ENCODE peak calls at places on chromosomes 7 and 10, in ten cellular contexts. Z is tibial nerve; G is neuronal stem cell; K is CD4-positive, CD25-positive, alpha-beta regulatory T cell; W is heart right ventricle; M is prostate gland; X is tibial artery; V is mammary epithelial cell; R is HepG2; L is endodermal cell. O is an unnamed sample. For H3K27me3, the result is how much of the 10 kb centered on the place peaks cover.

GRCh38 chr7:23804707-23805106 is 94.7 kb downstream of the STK31 start:
- DNase-seq in Z (no peak), G (no peak), K (no peak), W (no peak), M (no peak), X (no peak), V (no peak), R (no peak), L (no peak), O (no peak)

GRCh38 chr7:155538293-155538692 is 8.1 kb downstream of the CNPY1 start:
- DNase-seq in Z (no peak), G (no peak), K (no peak), W (no peak), M (no peak), X (no peak), V (no peak), R (no peak), L (peak), O (no peak)

GRCh38 chr10:99374526-99374925 is 45.4 kb downstream of the CNNM1 start:
- DNase-seq in Z (no peak), G (no peak), K (no peak), W (no peak), M (no peak), X (no peak), V (no peak), R (no peak), L (no peak), O (no peak)

GRCh38 chr7:155791214-155791737 is 21.0 kb downstream of the SHH start:
- DNase-seq in Z (no peak), G (no peak), K (no peak), W (no peak), M (no peak), X (no peak), V (no peak), R (no peak), L (no peak), O (no peak)

GRCh38 chr7:146956323-146956722 is 839.7 kb downstream of the CNTNAP2 start:
- DNase-seq in Z (no peak), G (no peak), K (no peak), W (no peak), M (no peak), X (no peak), V (no peak), R (no peak), L (no peak), O (no peak)

GRCh38 chr7:45224832-45225231 is 67.2 kb downstream of the RAMP3 start:
- DNase-seq in Z (no peak), G (peak), K (no peak), W (no peak), M (no peak), X (no peak), V (no peak), R (no peak), L (peak), O (no peak)

GRCh38 chr10:112022196-112022595 is 161.4 kb downstream of the GPAM start:
- DNase-seq in Z (no peak), G (no peak), K (no peak), W (no peak), M (no peak), X (no peak), V (no peak), R (no peak), L (peak), O (no peak)

GRCh38 chr10:68876246-68876918 is 24.7 kb upstream of the DDX50 start:
- DNase-seq in Z (no peak), G (no peak), K (no peak), W (no peak), M (no peak), X (no peak), V (no peak), R (peak), L (no peak), O (no peak)

GRCh38 chr10:84665883-84666463 is 337.6 kb downstream of the CCSER2 start:
- DNase-seq in Z (no peak), G (no peak), K (peak), W (no peak), M (no peak), X (no peak), V (peak), R (peak), L (peak), O (no peak)

GRCh38 chr10:112953075-112953501 is 3.0 kb downstream of the TCF7L2 start:
- DNase-seq in Z (no peak), G (no peak), K (no peak), W (peak), M (peak), X (peak), V (no peak), R (no peak), L (peak), O (no peak)

GRCh38 chr10:32582946-32583345 is 137.0 kb downstream of the CCDC7 start:
- DNase-seq in Z (no peak), G (no peak), K (no peak), W (no peak), M (no peak), X (no peak), V (no peak), R (no peak), L (no peak), O (no peak)
- H3K27me3 ChIP-seq in Z (under half), G (under half), K (under half), W (under half), M (under half), X (under half), V (under half), R (under half), L (under half), O (under half)

GRCh38 chr10:71312220-71312619 is 6.8 kb upstream of the SLC29A3 start:
- DNase-seq in Z (no peak), G (no peak), K (no peak), W (no peak), M (no peak), X (no peak), V (no peak), R (no peak), L (no peak), O (no peak)

GRCh38 chr10:71314694-71315225 is 4.3 kb upstream of the SLC29A3 start:
- DNase-seq in Z (no peak), G (no peak), K (no peak), W (no peak), M (no peak), X (no peak), V (no peak), R (no peak), L (no peak), O (no peak)

GRCh38 chr10:71314028-71314693 is 4.9 kb upstream of the SLC29A3 start:
- DNase-seq in Z (no peak), G (peak), K (peak), W (peak), M (peak), X (no peak), V (no peak), R (no peak), L (peak), O (no peak)

GRCh38 chr10:71316081-71316785 is 2.8 kb upstream of the SLC29A3 start:
- DNase-seq in Z (no peak), G (no peak), K (no peak), W (no peak), M (no peak), X (no peak), V (no peak), R (no peak), L (no peak), O (no peak)

GRCh38 chr10:71312840-71313789 is 5.9 kb upstream of the SLC29A3 start:
- DNase-seq in Z (peak), G (no peak), K (no peak), W (no peak), M (peak), X (no peak), V (no peak), R (no peak), L (no peak), O (peak)
- H3K27ac ChIP-seq in Z (peak), G (no peak), K (no peak), W (no peak), M (peak), X (no peak), V (no peak), R (no peak), L (no peak), O (no peak)

GRCh38 chr7:26862806-26863205 is 1.6 kb downstream of the SKAP2 start:
- DNase-seq in Z (no peak), G (no peak), K (no peak), W (no peak), M (no peak), X (no peak), V (peak), R (no peak), L (no peak), O (no peak)
- H3K4me3 ChIP-seq in Z (no peak), G (no peak), K (peak), W (no peak), M (no peak), X (no peak), V (peak), R (peak), L (no peak), O (no peak)

DNA sequence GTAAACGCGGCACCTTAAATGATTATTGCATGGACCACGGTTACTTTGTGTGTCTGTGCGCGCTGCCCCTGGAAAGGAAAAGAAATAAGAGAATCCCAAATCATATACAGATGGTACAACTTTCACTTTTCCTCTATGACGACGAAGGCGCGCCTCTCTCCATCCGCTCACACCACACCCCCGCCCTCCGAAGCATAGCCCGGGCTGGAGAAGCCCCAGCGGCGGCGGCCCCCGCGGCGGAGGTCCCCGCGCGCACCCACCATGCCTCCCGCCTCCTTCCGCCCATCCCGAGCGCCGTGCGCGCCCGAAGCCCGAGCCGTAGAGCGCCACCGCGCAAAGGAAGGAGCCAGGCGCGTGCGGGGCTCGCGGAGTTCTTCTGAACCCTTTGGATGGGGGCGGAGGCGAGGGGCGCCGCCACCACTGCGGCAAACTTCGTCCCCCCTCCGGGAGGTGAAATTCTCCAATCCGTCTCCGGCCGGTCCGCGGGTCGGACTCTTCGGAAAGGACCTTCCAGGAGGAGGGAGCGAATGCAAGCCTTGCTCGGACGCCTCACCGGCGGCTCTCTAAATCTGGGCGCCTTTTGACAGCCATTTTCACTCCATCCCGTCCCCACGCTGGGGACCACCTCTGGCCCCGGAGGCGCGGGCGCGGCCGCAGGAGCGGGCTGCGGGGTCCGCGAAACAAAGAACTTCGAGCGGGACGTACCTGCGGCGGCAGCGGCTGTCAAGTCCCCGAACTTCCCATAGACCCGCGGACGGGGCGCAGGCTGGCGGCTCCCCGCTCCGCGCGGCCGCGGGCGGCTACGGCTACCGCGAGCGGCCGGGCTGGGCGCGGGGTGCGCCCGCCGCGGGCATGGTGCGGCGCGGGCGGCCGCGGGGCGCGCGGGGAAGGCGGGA is 495 bp downstream of the GLI3 start:
- DNase-seq in Z (peak), G (no peak), K (peak), W (peak), M (peak), X (peak), V (peak), R (no peak), L (peak), O (peak)
- H3K27me3 ChIP-seq in Z (under half), G (under half), K (under half), W (under half), M (under half), X (under half), V (under half), R (under half), L (half or more), O (under half)

DNA sequence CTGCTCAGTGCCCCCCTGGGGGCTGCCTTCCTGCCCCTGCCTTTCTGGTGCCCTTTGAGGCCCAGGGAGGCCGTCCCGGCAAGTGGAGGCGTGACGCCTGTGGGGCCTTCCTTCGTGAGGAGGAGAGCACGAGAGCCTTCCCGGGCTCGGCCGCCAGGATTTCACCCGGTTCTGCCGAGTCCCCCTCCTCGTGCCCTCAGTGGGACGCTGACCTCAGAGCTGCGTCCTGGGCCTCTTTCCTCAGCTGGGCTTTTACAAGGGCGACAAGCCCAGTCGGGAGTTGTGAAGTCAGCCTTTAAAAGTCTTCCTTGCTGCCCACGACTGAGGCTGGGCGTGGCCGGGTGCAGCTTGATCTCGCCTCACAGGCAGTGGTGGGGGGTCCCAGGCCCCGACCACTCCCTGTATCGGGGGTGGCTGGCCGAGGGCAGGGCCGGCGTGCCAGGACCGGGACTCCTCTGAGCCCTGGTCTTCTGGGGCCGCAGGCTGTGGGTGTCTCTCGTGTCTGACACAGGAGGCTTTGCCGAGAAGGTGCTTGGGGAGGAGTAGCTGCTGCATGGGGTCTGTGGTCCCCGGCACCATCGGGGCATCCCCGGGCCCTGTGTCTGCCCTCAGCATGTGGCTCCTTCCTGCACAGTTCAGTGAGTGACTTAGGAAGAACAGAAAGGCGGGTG is 41.8 kb downstream of the FAM20C start:
- DNase-seq in Z (no peak), G (no peak), K (no peak), W (peak), M (peak), X (peak), V (no peak), R (no peak), L (no peak), O (no peak)
- H3K27ac ChIP-seq in Z (peak), G (no peak), K (no peak), W (peak), M (peak), X (peak), V (peak), R (peak), L (no peak), O (peak)

DNA sequence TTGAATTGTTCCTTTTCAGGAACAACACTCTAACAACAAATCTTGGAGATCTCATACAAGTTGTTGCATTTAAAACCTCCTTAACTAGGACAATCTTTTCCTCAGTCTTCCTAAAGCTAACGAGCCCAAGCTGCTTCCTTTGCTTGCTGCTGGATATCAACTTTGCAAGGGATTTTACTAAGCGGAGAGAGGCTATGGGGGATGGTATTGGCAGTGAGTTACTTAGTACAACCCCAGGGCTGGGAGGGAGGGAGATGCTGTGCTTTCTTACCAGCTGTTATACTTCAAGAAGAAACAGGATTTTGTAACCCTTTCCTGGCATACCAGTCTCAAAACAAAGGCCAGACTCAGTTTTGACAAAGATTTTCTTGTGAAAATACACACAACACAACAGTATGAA is 19.5 kb upstream of the COL1A2 start:
- DNase-seq in Z (peak), G (no peak), K (no peak), W (no peak), M (no peak), X (peak), V (no peak), R (no peak), L (peak), O (peak)
- H3K4me3 ChIP-seq in Z (peak), G (no peak), K (no peak), W (peak), M (no peak), X (peak), V (no peak), R (no peak), L (peak), O (peak)

O was measured in brain microvascular endothelial cell.